ENCODE peak calls at places on chromosomes 13 and 19, in four cellular contexts. O is left ventricle myocardium inferior, I is nephron progenitor cell, C is endothelial cell. W is an unnamed sample.

GRCh38 chr19:21158523-21159135 is 16.8 kb downstream of the ZNF431 start:
- DNase-seq in O (no peak), I (no peak), C (no peak), W (no peak)

GRCh38 chr13:38535271-38535670 is 151.6 kb upstream of the FREM2 start:
- DNase-seq in O (no peak), I (no peak), C (no peak), W (no peak)

GRCh38 chr13:24038405-24038804 is 122.1 kb upstream of the SPATA13 start:
- DNase-seq in O (no peak), I (no peak), C (no peak), W (no peak)

GRCh38 chr19:34452671-34453253 is 24.6 kb downstream of the UBA2 start:
- DNase-seq in O (no peak), I (no peak), C (no peak), W (no peak)

GRCh38 chr19:10112037-10112751 is 701 bp downstream of the P2RY11 start:
- DNase-seq in O (no peak), I (no peak), C (no peak), W (no peak)

GRCh38 chr19:31332096-31332495 is 17.1 kb downstream of the TSHZ3 start:
- DNase-seq in O (no peak), I (no peak), C (no peak), W (no peak)

GRCh38 chr13:38582133-38582532 is 104.7 kb upstream of the FREM2 start:
- DNase-seq in O (no peak), I (peak; percentile 12), C (peak; percentile 42), W (no peak)

GRCh38 chr13:85019121-85019520 is 780.1 kb downstream of the SLITRK6 start:
- DNase-seq in O (no peak), I (no peak), C (no peak), W (no peak)

GRCh38 chr19:4338441-4339350 is at the start of gene STAP2:
- DNase-seq in O (no peak), I (no peak), C (peak; percentile 37), W (no peak)

GRCh38 chr13:40786568-40786996 is 2.8 kb upstream of the SLC25A15 start:
- DNase-seq in O (no peak), I (no peak), C (no peak), W (no peak)

GRCh38 chr19:13163609-13164364 is 13.6 kb downstream of the IER2 start:
- DNase-seq in O (peak; percentile 67), I (peak; percentile 82), C (peak; percentile 83), W (peak; percentile 59)

GRCh38 chr13:94558721-94559120 is 37.2 kb downstream of the TGDS start:
- DNase-seq in O (no peak), I (no peak), C (no peak), W (no peak)

DNA sequence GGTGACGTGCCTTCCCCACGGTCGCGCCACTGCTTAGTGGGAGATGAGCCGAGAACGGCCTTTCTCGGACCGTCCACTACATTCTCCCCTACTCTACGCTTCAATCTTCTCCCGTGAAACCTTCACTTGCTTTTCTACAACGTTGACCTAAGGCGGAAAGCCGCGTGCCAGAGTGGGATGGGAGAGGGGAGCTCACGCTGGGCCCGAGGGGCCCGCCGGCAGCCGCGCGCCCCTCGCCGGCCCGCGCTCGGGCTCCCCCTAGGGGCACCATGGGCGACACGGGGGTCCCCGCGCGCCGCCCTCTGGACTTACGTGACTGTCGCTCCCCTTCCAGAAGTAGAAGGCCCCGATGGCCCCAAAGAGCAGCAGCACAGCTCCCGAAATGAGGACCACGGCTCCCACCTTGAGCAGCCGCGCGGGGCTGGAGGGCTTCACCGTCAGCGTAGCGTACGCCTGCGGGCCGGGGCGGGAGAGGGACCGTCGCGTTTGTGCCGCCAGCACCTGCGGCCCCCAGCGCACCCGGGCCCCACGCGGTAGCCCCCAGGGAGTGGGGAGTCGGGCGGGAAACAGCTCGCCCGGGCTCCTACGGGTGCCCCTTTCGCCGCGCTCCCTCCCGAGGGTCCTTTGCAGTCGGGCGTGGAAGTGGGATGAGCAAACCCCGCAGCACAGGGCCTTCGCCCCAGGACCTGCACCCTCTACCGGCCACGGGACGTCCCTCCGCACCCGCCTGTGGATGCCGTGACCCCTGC is 727 bp downstream of the CNMD start:
- DNase-seq in O (no peak), I (peak; percentile 78), C (peak; percentile 64), W (peak; percentile 63)
- TF ChIP-seq CTCF in O (peak; percentile 68), I (peak; percentile 72), C (peak; percentile 59), W (peak; percentile 79)

GRCh38 chr13:108121406-108121805 is 93.9 kb downstream of the LIG4 start:
- DNase-seq in O (no peak), I (no peak), C (no peak), W (no peak)
- TF ChIP-seq CTCF in O (no peak), I (no peak), C (peak; percentile 17), W (no peak)

GRCh38 chr13:72536668-72537399 is 190.6 kb downstream of the MZT1 start:
- DNase-seq in O (no peak), I (no peak), C (no peak), W (no peak)
- TF ChIP-seq CTCF in O (no peak), I (no peak), C (no peak), W (no peak)

GRCh38 chr13:96963786-96964475 is 30.3 kb downstream of the OXGR1 start:
- DNase-seq in O (no peak), I (no peak), C (no peak), W (no peak)
- TF ChIP-seq CTCF in O (no peak), I (no peak), C (no peak), W (no peak)

GRCh38 chr13:57633950-57634828 is 2.6 kb downstream of the PCDH17 start:
- DNase-seq in O (no peak), I (peak; percentile 16), C (peak; percentile 28), W (peak; percentile 11)
- TF ChIP-seq CTCF in O (peak; percentile 45), I (no peak), C (peak; percentile 53), W (peak; percentile 20)

DNA sequence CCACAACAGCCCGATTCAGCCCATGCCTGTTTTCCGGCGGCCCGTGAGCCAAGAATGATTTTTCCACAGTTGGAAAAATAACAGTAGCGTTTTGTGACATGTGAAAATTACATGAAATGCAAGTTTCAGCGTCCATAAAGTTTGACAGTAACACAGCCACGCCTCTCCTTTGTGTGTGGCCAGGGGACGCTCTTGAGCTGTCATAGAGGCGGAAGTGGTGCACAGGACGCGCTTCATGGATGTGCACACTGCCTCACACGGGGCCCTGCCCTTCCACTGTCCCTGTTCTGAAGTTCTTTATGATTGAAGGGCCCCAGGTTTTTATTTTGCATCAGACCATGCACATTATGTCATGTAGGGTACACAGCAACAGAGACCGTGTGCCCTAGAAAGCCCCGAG is 12.4 kb upstream of the ELAVL1 start:
- DNase-seq in O (no peak), I (no peak), C (no peak), W (no peak)
- TF ChIP-seq CTCF in O (no peak), I (no peak), C (no peak), W (peak; percentile 26)

GRCh38 chr13:20337894-20338551 is 105.9 kb upstream of the GJB6 start:
- DNase-seq in O (no peak), I (no peak), C (no peak), W (no peak)
- TF ChIP-seq CTCF in O (no peak), I (no peak), C (no peak), W (no peak)

GRCh38 chr19:46404884-46405658 is 8.3 kb downstream of the CCDC8 start:
- DNase-seq in O (no peak), I (peak; percentile 51), C (no peak), W (no peak)
- TF ChIP-seq CTCF in O (peak; percentile 26), I (peak; percentile 15), C (no peak), W (peak; percentile 47)